ENCODE peak calls at places on chromosomes 11 and 22, in four cellular contexts. N is astrocyte of the spinal cord, O is activated B cell treated with CpG ODN at 0.5 μM for 24 hours, I is adrenal gland. Q is an unnamed sample.

GRCh38 chr22:46895753-46896152 is 133.3 kb downstream of the TBC1D22A start:
- DNase-seq in N (peak; percentile 17), O (no peak), I (no peak), Q (no peak)

GRCh38 chr11:122271747-122272146 is 155.7 kb upstream of the BLID start:
- DNase-seq in I (no peak), N (no peak), O (no peak), Q (no peak)

GRCh38 chr11:87301785-87302540 is 264.2 kb downstream of the TMEM135 start:
- DNase-seq in N (no peak), I (no peak), O (no peak), Q (no peak)

GRCh38 chr11:121368504-121368903 is 75.9 kb downstream of the SC5D start:
- DNase-seq in N (no peak), I (no peak), O (no peak), Q (no peak)

GRCh38 chr11:14380947-14381555 is 22.1 kb upstream of the RRAS2 start:
- DNase-seq in N (peak; percentile 56), I (peak; percentile 78), O (peak; percentile 64), Q (peak; percentile 7)

GRCh38 chr11:13535819-13536218 is 40.0 kb upstream of the PTH start:
- DNase-seq in I (no peak), O (no peak), N (no peak), Q (no peak)

GRCh38 chr22:26945565-26945964 is 288.2 kb downstream of the MIAT start:
- DNase-seq in I (no peak), N (no peak), O (no peak), Q (no peak)

GRCh38 chr22:47207387-47207786 is 444.9 kb downstream of the TBC1D22A start:
- DNase-seq in I (no peak), O (no peak), N (no peak), Q (no peak)

GRCh38 chr11:32821917-32822560 is 7.7 kb upstream of the PRRG4 start:
- DNase-seq in N (no peak), I (no peak), O (no peak), Q (no peak)

GRCh38 chr11:2266586-2267305 is 3.6 kb downstream of the ASCL2 start:
- DNase-seq in N (no peak), O (no peak), I (no peak), Q (no peak)

GRCh38 chr11:35166369-35167360 is 27.7 kb downstream of the CD44 start:
- DNase-seq in N (peak; percentile 93), I (no peak), O (no peak), Q (peak; percentile 99)

GRCh38 chr22:42717197-42717967 is 3.3 kb downstream of the A4GALT start:
- DNase-seq in O (no peak), N (no peak), I (peak; percentile 47), Q (no peak)

GRCh38 chr11:44972746-44973435 is 22.2 kb upstream of the TP53I11 start:
- DNase-seq in I (no peak), O (no peak), N (no peak), Q (no peak)

GRCh38 chr22:17969732-17970131 is 54.6 kb downstream of the MICAL3 start:
- DNase-seq in O (no peak), I (peak; percentile 68), N (peak; percentile 91), Q (peak; percentile 92)

GRCh38 chr11:46588131-46588530 is 5.7 kb downstream of the AMBRA1 start:
- DNase-seq in O (no peak), N (no peak), I (no peak), Q (no peak)

GRCh38 chr11:109853156-109853776 is 239.9 kb upstream of the ZC3H12C start:
- DNase-seq in N (peak; percentile 88), O (no peak), I (no peak), Q (peak; percentile 64)

GRCh38 chr22:21775061-21775460 is 39.5 kb upstream of the YPEL1 start:
- DNase-seq in N (peak; percentile 83), I (no peak), O (no peak), Q (no peak)

GRCh38 chr11:70738661-70739060 is 340.3 kb downstream of the CTTN start:
- DNase-seq in O (no peak), N (no peak), I (no peak), Q (no peak)

GRCh38 chr11:42225664-42226063 is 766.2 kb upstream of the LRRC4C start:
- DNase-seq in N (no peak), I (no peak), O (no peak), Q (no peak)

GRCh38 chr22:32536352-32536751 is 61.7 kb downstream of the FBXO7 start:
- DNase-seq in O (no peak), I (no peak), N (no peak), Q (no peak)

GRCh38 chr22:36165161-36165560 is 4.6 kb upstream of the APOL3 start:
- DNase-seq in O (no peak), I (no peak), N (no peak), Q (no peak)

GRCh38 chr11:77115181-77115611 is 12.6 kb downstream of the OMP start:
- DNase-seq in N (no peak), I (no peak), O (no peak), Q (no peak)

GRCh38 chr11:74672956-74673895 is 58.0 kb downstream of the CHRDL2 start:
- DNase-seq in O (no peak), N (peak; percentile 98), I (peak; percentile 88), Q (peak; percentile 97)

GRCh38 chr22:42684462-42685195 is 35.4 kb upstream of the CYB5R3 start:
- DNase-seq in I (no peak), O (no peak), N (no peak), Q (no peak)

GRCh38 chr11:27331984-27332383 is 31.0 kb downstream of the CCDC34 start:
- DNase-seq in O (no peak), N (no peak), I (no peak), Q (peak; percentile 27)

GRCh38 chr11:63592975-63593395 is 21.2 kb downstream of the PLAAT3 start:
- DNase-seq in O (no peak), I (peak; percentile 18), N (peak; percentile 30), Q (peak; percentile 46)

GRCh38 chr11:67483498-67483798 is 622 bp downstream of the AIP start:
- DNase-seq in O (no peak), N (no peak), I (no peak), Q (no peak)

DNA sequence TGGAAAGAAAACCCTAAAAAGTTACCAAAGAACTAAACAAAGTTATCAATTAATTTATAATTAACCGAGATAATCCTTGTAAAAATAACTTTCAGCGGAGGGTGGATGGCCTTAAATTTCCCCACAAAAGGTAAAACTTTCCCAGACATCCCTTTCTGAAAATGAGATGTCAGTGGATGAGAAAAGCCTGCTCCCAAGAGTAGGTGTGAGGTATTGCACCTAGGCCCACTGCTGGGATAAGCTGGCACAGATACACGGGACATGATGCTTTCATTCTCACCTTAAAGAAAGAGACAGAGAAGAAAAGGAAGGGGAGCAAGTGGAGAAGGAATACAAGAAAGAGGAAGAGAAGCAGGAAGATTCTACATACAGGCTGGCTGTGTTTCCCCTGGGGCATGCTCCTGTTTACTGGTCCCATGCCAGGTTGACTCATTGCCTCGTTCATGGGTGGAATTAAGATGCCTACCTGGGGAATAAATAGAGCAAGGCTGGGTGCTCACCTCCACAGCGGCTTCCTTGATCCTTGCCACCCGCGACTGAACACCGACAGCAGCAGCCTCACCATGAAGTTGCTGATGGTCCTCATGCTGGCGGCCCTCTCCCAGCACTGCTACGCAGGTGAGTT is at the start of gene SCGB2A2:
- DNase-seq in O (no peak), I (no peak), N (no peak), Q (no peak)
- TF ChIP-seq CTCF in O (no peak), I (no peak), N (no peak), Q (peak; percentile 57)

GRCh38 chr11:116840224-116840745 is 2.9 kb upstream of the APOA1 start:
- DNase-seq in I (no peak), N (no peak), O (no peak), Q (no peak)
- TF ChIP-seq CTCF in I (no peak), N (peak; percentile 31), O (no peak), Q (peak; percentile 59)

GRCh38 chr22:37994982-37995381 is 10.6 kb upstream of the SOX10 start:
- DNase-seq in I (no peak), N (no peak), O (no peak), Q (no peak)

GRCh38 chr22:37996079-37996478 is 11.7 kb upstream of the SOX10 start:
- DNase-seq in N (no peak), I (no peak), O (no peak), Q (no peak)

GRCh38 chr22:37998543-37998942 is 14.2 kb upstream of the SOX10 start:
- DNase-seq in I (no peak), O (no peak), N (no peak), Q (no peak)

GRCh38 chr22:37995460-37995859 is 11.1 kb upstream of the SOX10 start:
- DNase-seq in I (no peak), O (no peak), N (no peak), Q (no peak)

DNA sequence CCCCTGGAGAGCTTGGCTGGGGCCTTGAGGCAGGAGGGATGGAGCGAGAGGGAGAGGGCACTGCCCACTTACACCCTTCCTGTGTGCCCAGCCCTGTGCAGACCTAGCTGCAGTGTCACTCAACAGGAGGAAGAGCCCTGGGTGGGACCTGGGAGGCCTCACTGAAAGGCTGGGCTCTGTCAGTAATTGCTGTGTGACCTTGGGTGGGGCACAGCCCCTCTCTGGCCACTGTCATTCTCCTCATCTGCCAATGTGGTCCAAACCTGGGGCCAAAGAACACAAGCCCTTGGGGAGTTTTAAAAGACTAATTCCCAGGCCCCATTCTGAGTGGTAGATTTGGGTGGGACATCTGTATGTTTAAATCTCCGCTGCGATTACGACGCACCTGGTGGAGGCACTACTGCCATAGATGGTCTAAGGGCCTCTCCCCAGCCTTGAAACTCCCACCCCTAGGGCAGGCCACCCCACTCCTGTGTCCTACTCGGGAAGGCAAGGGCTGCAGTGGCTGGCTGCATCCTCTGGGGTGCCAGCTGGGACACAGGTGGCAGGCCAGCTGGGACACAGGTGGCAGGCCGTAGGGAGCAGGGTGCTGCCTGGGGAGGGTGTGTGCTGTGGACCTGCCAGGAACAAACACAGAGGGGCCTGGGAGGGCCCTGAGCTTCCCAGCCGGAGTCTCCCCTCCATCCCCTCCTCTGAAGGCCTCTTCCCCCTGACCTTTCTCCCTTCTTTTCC is 12.3 kb upstream of the SOX10 start:
- DNase-seq in N (no peak), O (no peak), I (no peak), Q (no peak)
- TF ChIP-seq CTCF in N (no peak), O (no peak), I (no peak), Q (no peak)

GRCh38 chr11:111336582-111337256 is 38.4 kb downstream of the POU2AF3 start:
- DNase-seq in O (no peak), I (peak; percentile 81), N (peak; percentile 35), Q (no peak)
- TF ChIP-seq CTCF in O (no peak), I (no peak), N (no peak), Q (no peak)

GRCh38 chr11:31160504-31161422 is 208.8 kb downstream of the DCDC1 start:
- DNase-seq in N (no peak), I (no peak), O (no peak), Q (no peak)
- TF ChIP-seq CTCF in N (peak; percentile 41), I (no peak), O (no peak), Q (peak; percentile 58)

GRCh38 chr11:73372371-73372993 is 3.7 kb upstream of the RELT start:
- DNase-seq in N (no peak), O (no peak), I (no peak), Q (peak; percentile 53)
- TF ChIP-seq CTCF in N (peak; percentile 31), O (no peak), I (no peak), Q (peak; percentile 54)

GRCh38 chr11:37525336-37525735 is 927.3 kb upstream of the RAG2 start:
- DNase-seq in O (no peak), N (no peak), I (no peak), Q (no peak)
- TF ChIP-seq CTCF in O (no peak), N (peak; percentile 24), I (peak; percentile 19), Q (peak; percentile 75)